ENCODE peak calls at places on chromosomes 4 and X, in ten cellular contexts. T is HEK293T; L is effector CD4-positive, alpha-beta T cell; V is midbrain; Q is RPMI7951; O is Caki2; I is dorsolateral prefrontal cortex; E is H4; P is HFF-Myc; G is NCI-H1417. A is an unnamed sample.
A peak's percentile ranks its signal among the peaks of the same experiment; 100 is the strongest.

GRCh38 chrX:103688949-103689348 is 2.5 kb upstream of the MORF4L2 start:
- DNase-seq in P (no peak), E (peak; percentile 34), O (peak; percentile 27), I (no peak), V (peak; percentile 65), G (peak; percentile 61), T (peak; percentile 49), Q (peak; percentile 24), L (no peak), A (peak; percentile 30)

GRCh38 chrX:37926700-37927099 is 79.3 kb upstream of the DYNLT3 start:
- DNase-seq in T (peak; percentile 46), P (no peak), O (peak; percentile 15), L (no peak), Q (peak; percentile 60), G (peak; percentile 73), V (peak; percentile 2), E (peak; percentile 25), I (no peak), A (peak; percentile 34)

GRCh38 chr4:158314756-158315487 is 104.6 kb downstream of the TMEM144 start:
- DNase-seq in T (no peak), P (peak; percentile 53), G (no peak), O (peak; percentile 41), E (peak; percentile 73), I (no peak), Q (peak; percentile 61), V (no peak), L (no peak), A (peak; percentile 16)

GRCh38 chr4:106767991-106768390 is 268.1 kb downstream of the DKK2 start:
- DNase-seq in L (no peak), V (no peak), P (no peak), G (no peak), T (no peak), O (no peak), I (no peak), Q (no peak), E (no peak), A (no peak)

GRCh38 chr4:184097240-184097619 is 120.4 kb downstream of the ENPP6 start:
- DNase-seq in L (no peak), T (no peak), E (no peak), Q (no peak), V (peak; percentile 34), I (peak; percentile 77), P (no peak), O (no peak), G (no peak), A (no peak)

GRCh38 chr4:30979402-30979801 is 259.2 kb downstream of the PCDH7 start:
- DNase-seq in P (no peak), T (no peak), L (no peak), E (no peak), I (no peak), G (no peak), Q (no peak), V (no peak), O (no peak), A (no peak)

GRCh38 chrX:64975491-64975890 is 759 bp downstream of the ZC4H2 start:
- DNase-seq in O (peak; percentile 38), E (peak; percentile 3), P (no peak), I (peak; percentile 48), T (peak; percentile 25), L (no peak), G (peak; percentile 79), V (peak; percentile 10), Q (peak; percentile 40), A (peak; percentile 17)

GRCh38 chrX:50100188-50100587 is 100.6 kb downstream of the AKAP4 start:
- DNase-seq in P (no peak), I (no peak), V (peak; percentile 2), G (peak; percentile 32), E (no peak), L (no peak), O (peak; percentile 7), T (peak; percentile 34), Q (peak; percentile 10), A (peak; percentile 1)

GRCh38 chr4:189001971-189002450 is 862.8 kb downstream of the TRIML1 start:
- DNase-seq in T (no peak), G (no peak), V (no peak), E (no peak), O (no peak), L (no peak), Q (peak; percentile 69), P (no peak), I (no peak), A (no peak)

GRCh38 chr4:111689731-111690130 is 455.5 kb upstream of the FAM241A start:
- DNase-seq in T (no peak), I (no peak), L (no peak), O (no peak), Q (no peak), V (no peak), P (no peak), E (peak; percentile 20), G (no peak), A (no peak)

GRCh38 chrX:47644557-47645091 is 5.7 kb downstream of the ELK1 start:
- DNase-seq in G (no peak), Q (peak; percentile 19), L (no peak), V (no peak), I (no peak), E (no peak), O (no peak), P (no peak), T (peak; percentile 56), A (no peak)

GRCh38 chrX:118418811-118419251 is 72.9 kb downstream of the WDR44 start:
- DNase-seq in L (no peak), T (no peak), P (no peak), Q (no peak), I (no peak), E (peak; percentile 2), V (no peak), O (no peak), G (no peak), A (no peak)

GRCh38 chr4:76830612-76831474 is 67.1 kb downstream of the SOWAHB start:
- DNase-seq in E (peak; percentile 89), P (peak; percentile 91), L (no peak), O (peak; percentile 84), T (peak; percentile 22), Q (peak; percentile 87), G (peak; percentile 6), I (no peak), V (no peak), A (peak; percentile 90)

GRCh38 chr4:183746305-183747229 is 87.5 kb downstream of the TRAPPC11 start:
- DNase-seq in G (no peak), I (no peak), O (peak; percentile 93), T (no peak), L (no peak), E (no peak), V (no peak), Q (no peak), P (no peak), A (peak; percentile 82)

GRCh38 chr4:110508827-110509446 is 33.0 kb downstream of the ENPEP start:
- DNase-seq in G (peak; percentile 48), I (no peak), Q (peak; percentile 37), E (peak; percentile 48), P (no peak), T (peak; percentile 14), O (no peak), V (peak; percentile 33), L (no peak), A (peak; percentile 22)

GRCh38 chr4:74311696-74312313 is 3.5 kb downstream of the EPGN start:
- DNase-seq in L (no peak), P (peak; percentile 27), I (no peak), G (peak; percentile 79), Q (peak; percentile 60), O (peak; percentile 52), V (peak; percentile 72), E (peak; percentile 76), T (peak; percentile 19), A (peak; percentile 73)

GRCh38 chrX:21479695-21480280 is 105.6 kb downstream of the CNKSR2 start:
- DNase-seq in I (no peak), E (peak; percentile 62), V (peak; percentile 40), G (peak; percentile 86), T (peak; percentile 31), O (peak; percentile 29), P (peak; percentile 19), Q (peak; percentile 11), L (no peak), A (peak; percentile 41)

GRCh38 chrX:124347242-124347641 is 879 bp downstream of the SH2D1A start:
- DNase-seq in L (no peak), O (no peak), P (no peak), I (no peak), E (no peak), V (no peak), Q (no peak), G (no peak), T (no peak), A (no peak)

GRCh38 chr4:16140520-16141249 is 56.9 kb upstream of the PROM1 start:
- DNase-seq in I (no peak), L (no peak), O (peak; percentile 98), Q (peak; percentile 91), P (peak; percentile 70), V (no peak), E (peak; percentile 99), T (peak; percentile 22), G (no peak), A (peak; percentile 98)